ENCODE peak calls at places on chromosomes 6 and 20, in nine cellular contexts. B, S, U, A, V, E, T, Y and Z are unnamed samples.

GRCh38 chr6:137625100-137625661 is 131.0 kb upstream of the OLIG3 start:
- DNase-seq in B (no peak), S (no peak), U (no peak), A (no peak), V (no peak), E (no peak), T (no peak), Y (no peak), Z (no peak)

GRCh38 chr20:12638633-12639360 is 370.0 kb upstream of the SPTLC3 start:
- DNase-seq in B (no peak), S (no peak), U (no peak), A (no peak), V (no peak), E (no peak), T (no peak), Y (no peak), Z (no peak)

GRCh38 chr6:111411978-111412574 is 70.9 kb downstream of the REV3L start:
- DNase-seq in B (no peak), S (no peak), U (no peak), A (no peak), V (no peak), E (no peak), T (no peak), Y (no peak), Z (no peak)

GRCh38 chr6:133594551-133594950 is 294.4 kb upstream of the TCF21 start:
- DNase-seq in B (no peak), S (no peak), U (no peak), A (no peak), V (no peak), E (no peak), T (no peak), Y (no peak), Z (no peak)

GRCh38 chr6:161010418-161010817 is 18.8 kb downstream of the MAP3K4 start:
- DNase-seq in B (no peak), S (no peak), U (no peak), A (peak; percentile 39), V (no peak), E (peak; percentile 82), T (peak; percentile 37), Y (no peak), Z (no peak)

GRCh38 chr6:3990692-3991491 is 88.0 kb downstream of the FAM217A start:
- DNase-seq in B (peak; percentile 71), S (peak; percentile 57), U (peak; percentile 88), A (peak; percentile 88), V (peak; percentile 83), E (peak; percentile 70), T (peak; percentile 82), Y (peak; percentile 55), Z (peak; percentile 90)

GRCh38 chr6:35727206-35727934 is 9.5 kb upstream of the ARMC12 start:
- DNase-seq in B (no peak), S (no peak), U (peak; percentile 77), A (peak; percentile 51), V (peak; percentile 44), E (peak; percentile 59), T (peak; percentile 60), Y (peak; percentile 55), Z (peak; percentile 81)

GRCh38 chr6:143279385-143279784 is 171.1 kb downstream of the ADAT2 start:
- DNase-seq in B (peak; percentile 28), S (no peak), U (peak; percentile 49), A (no peak), V (no peak), E (no peak), T (no peak), Y (peak; percentile 3), Z (no peak)

GRCh38 chr20:19706463-19706862 is 51.6 kb upstream of the RIN2 start:
- DNase-seq in B (no peak), S (no peak), U (no peak), A (no peak), V (no peak), E (no peak), T (no peak), Y (no peak), Z (no peak)

GRCh38 chr6:14799928-14800327 is 445.9 kb upstream of the JARID2 start:
- DNase-seq in B (peak; percentile 39), S (no peak), U (peak; percentile 69), A (peak; percentile 84), V (no peak), E (peak; percentile 62), T (peak; percentile 57), Y (peak; percentile 6), Z (peak; percentile 56)

GRCh38 chr20:38165966-38166706 is 1.1 kb upstream of the TGM2 start:
- DNase-seq in B (no peak), S (no peak), U (no peak), A (peak; percentile 56), V (no peak), E (no peak), T (no peak), Y (no peak), Z (no peak)

GRCh38 chr20:55415567-55416142 is 589.7 kb downstream of the CBLN4 start:
- DNase-seq in B (no peak), S (no peak), U (no peak), A (peak; percentile 0), V (no peak), E (no peak), T (peak; percentile 56), Y (no peak), Z (no peak)

GRCh38 chr6:124854338-124854922 is 107.8 kb upstream of the RNF217 start:
- DNase-seq in B (no peak), S (no peak), U (no peak), A (peak; percentile 2), V (no peak), E (no peak), T (peak; percentile 18), Y (no peak), Z (no peak)

GRCh38 chr6:41093729-41094128 is 21.0 kb downstream of the NFYA start:
- DNase-seq in B (no peak), S (no peak), U (no peak), A (no peak), V (no peak), E (no peak), T (no peak), Y (no peak), Z (no peak)

GRCh38 chr20:6651016-6651415 is 116.5 kb upstream of the BMP2 start:
- DNase-seq in B (no peak), S (peak; percentile 5), U (no peak), A (peak; percentile 63), V (no peak), E (peak; percentile 36), T (peak; percentile 98), Y (no peak), Z (no peak)

GRCh38 chr6:4564746-4565145 is 211.5 kb upstream of the CDYL start:
- DNase-seq in B (no peak), S (no peak), U (peak; percentile 12), A (peak; percentile 64), V (no peak), E (no peak), T (no peak), Y (no peak), Z (no peak)

GRCh38 chr20:23492292-23492691 is 1.4 kb downstream of the CST8 start:
- DNase-seq in B (peak; percentile 32), S (no peak), U (no peak), A (no peak), V (no peak), E (no peak), T (no peak), Y (no peak), Z (no peak)

DNA sequence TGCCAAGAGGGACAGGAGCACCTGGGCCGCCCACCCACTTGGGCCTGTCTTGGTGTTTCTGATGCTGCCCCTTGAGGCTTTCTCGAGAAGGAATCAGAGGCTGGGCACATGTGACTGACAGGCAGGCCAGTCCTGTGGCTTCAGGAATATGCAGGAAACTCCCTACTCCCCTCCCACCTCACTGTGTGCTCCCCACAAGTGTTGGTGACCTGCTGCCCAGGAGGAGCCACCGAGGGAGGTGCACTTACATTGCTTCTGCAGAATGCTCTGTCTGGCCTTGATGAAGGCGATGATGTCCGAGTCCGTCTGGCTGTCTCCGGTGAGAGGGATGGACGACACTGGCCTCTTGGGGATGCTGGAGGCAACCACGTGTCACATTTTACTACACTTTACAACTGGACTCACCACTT is 21.0 kb upstream of the KCNK16 start:
- DNase-seq in B (no peak), S (no peak), U (peak; percentile 49), A (no peak), V (no peak), E (no peak), T (no peak), Y (no peak), Z (no peak)
- TF ChIP-seq CTCF in B (no peak), S (no peak), U (no peak), A (no peak), V (no peak), E (no peak), T (no peak), Y (no peak), Z (no peak)

DNA sequence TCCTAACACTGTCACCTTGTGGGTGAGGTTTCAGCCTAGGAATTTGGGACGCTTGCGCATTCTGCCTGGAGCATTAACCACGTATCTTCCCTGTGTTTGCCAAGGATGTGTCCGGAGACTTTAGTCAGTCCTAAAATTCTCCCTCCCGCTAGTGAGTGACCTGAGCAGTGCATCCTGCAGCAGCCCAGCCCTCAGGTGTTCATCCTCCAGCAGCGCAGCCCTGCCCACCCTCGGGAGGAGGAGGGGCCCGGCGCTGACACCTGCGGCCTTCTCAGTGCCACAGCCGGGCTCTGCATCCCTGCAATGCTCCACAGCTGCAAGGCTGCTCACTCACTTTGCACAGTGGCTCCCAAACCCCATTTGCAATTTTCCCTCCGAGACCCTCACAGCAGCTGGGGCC is 79.5 kb downstream of the ERMARD start:
- DNase-seq in B (no peak), S (no peak), U (no peak), A (no peak), V (no peak), E (no peak), T (peak; percentile 17), Y (no peak), Z (peak; percentile 18)
- TF ChIP-seq CTCF in B (no peak), S (no peak), U (no peak), A (no peak), V (no peak), E (no peak), T (no peak), Y (no peak), Z (no peak)

GRCh38 chr6:148249160-148249559 is 93.5 kb upstream of the SASH1 start:
- DNase-seq in B (no peak), S (no peak), U (no peak), A (no peak), V (no peak), E (no peak), T (no peak), Y (no peak), Z (no peak)

GRCh38 chr6:148251891-148252290 is 90.7 kb upstream of the SASH1 start:
- DNase-seq in B (no peak), S (no peak), U (no peak), A (peak; percentile 74), V (no peak), E (no peak), T (no peak), Y (no peak), Z (no peak)

GRCh38 chr6:148247386-148248063 is 95.1 kb upstream of the SASH1 start:
- DNase-seq in B (no peak), S (no peak), U (no peak), A (no peak), V (no peak), E (no peak), T (no peak), Y (no peak), Z (no peak)

GRCh38 chr6:148251286-148251685 is 91.4 kb upstream of the SASH1 start:
- DNase-seq in B (peak; percentile 10), S (no peak), U (no peak), A (peak; percentile 88), V (no peak), E (peak; percentile 59), T (peak; percentile 42), Y (no peak), Z (no peak)
- TF ChIP-seq CTCF in B (no peak), S (peak; percentile 61), U (peak; percentile 48), A (peak; percentile 62), V (peak; percentile 59), E (peak; percentile 34), T (peak; percentile 41), Y (no peak), Z (peak; percentile 25)

GRCh38 chr6:31792090-31792374 is 3.5 kb downstream of the VARS1 start:
- DNase-seq in B (no peak), S (no peak), U (no peak), A (no peak), V (no peak), E (no peak), T (no peak), Y (no peak), Z (no peak)
- TF ChIP-seq CTCF in B (no peak), S (no peak), U (no peak), A (no peak), V (no peak), E (no peak), T (no peak), Y (no peak), Z (no peak)